ENCODE peak calls at places on chromosomes 2 and 18, in four cellular contexts. D is NCI-H2029, H is activated T-cell treated with anti-CD3 and anti-CD28 coated beads for 24 hours, L is NCI-H1417. G is an unnamed sample.

GRCh38 chr2:170966648-170967396 is 37.8 kb downstream of the GORASP2 start:
- DNase-seq in D (no peak), H (no peak), L (no peak), G (no peak)

GRCh38 chr2:157229572-157229971 is 27.9 kb upstream of the GALNT5 start:
- DNase-seq in D (no peak), H (no peak), L (no peak), G (no peak)

GRCh38 chr18:46260016-46260878 is 156.1 kb downstream of the HAUS1 start:
- DNase-seq in D (no peak), H (no peak), L (no peak), G (no peak)

GRCh38 chr2:79393806-79394484 is 118.9 kb upstream of the CTNNA2 start:
- DNase-seq in D (no peak), H (no peak), L (peak), G (peak)

GRCh38 chr2:220076734-220077133 is 449.3 kb downstream of the SLC4A3 start:
- DNase-seq in D (no peak), H (no peak), L (peak), G (peak)

GRCh38 chr2:109702250-109702985 is 88.3 kb downstream of the SOWAHC start:
- DNase-seq in D (no peak), H (no peak), L (no peak), G (no peak)

GRCh38 chr18:51135361-51135760 is 62.1 kb downstream of the MEX3C start:
- DNase-seq in D (no peak), H (no peak), L (no peak), G (no peak)

GRCh38 chr2:181573140-181573736 is 83.7 kb downstream of the CERKL start:
- DNase-seq in D (no peak), H (no peak), L (no peak), G (no peak)

GRCh38 chr2:108541451-108541850 is 7.2 kb downstream of the LIMS1 start:
- DNase-seq in D (no peak), H (no peak), L (no peak), G (no peak)

GRCh38 chr2:202589582-202589949 is 45.2 kb upstream of the FAM117B start:
- DNase-seq in D (no peak), H (no peak), L (no peak), G (no peak)

GRCh38 chr2:29844713-29845320 is 76.6 kb downstream of the ALK start:
- DNase-seq in D (no peak), H (no peak), L (no peak), G (no peak)

GRCh38 chr2:64467463-64467843 is 13.5 kb downstream of the LGALSL start:
- DNase-seq in D (no peak), H (no peak), L (no peak), G (no peak)

GRCh38 chr2:37020887-37021796 is 54.8 kb upstream of the STRN start:
- DNase-seq in D (no peak), H (no peak), L (no peak), G (no peak)

GRCh38 chr2:147632193-147632592 is 212.6 kb upstream of the ACVR2A start:
- DNase-seq in D (no peak), H (no peak), L (no peak), G (no peak)

GRCh38 chr2:129877795-129878775 is 101.4 kb upstream of the RAB6C start:
- DNase-seq in D (peak), H (no peak), L (peak), G (peak)

GRCh38 chr18:11689031-11689971 is at the start of gene GNAL:
- DNase-seq in D (peak), H (peak), L (peak), G (peak)

GRCh38 chr2:79619976-79620375 is 107.1 kb downstream of the CTNNA2 start:
- DNase-seq in D (no peak), H (no peak), L (no peak), G (no peak)

GRCh38 chr2:96890726-96891385 is 21.0 kb upstream of the SEMA4C start:
- DNase-seq in D (no peak), H (no peak), L (no peak), G (no peak)

GRCh38 chr2:83650897-83651296 is 808.2 kb downstream of the SUCLG1 start:
- DNase-seq in D (peak), H (no peak), L (no peak), G (no peak)

GRCh38 chr2:182951948-182952663 is 85.7 kb upstream of the FRZB start:
- DNase-seq in D (no peak), H (no peak), L (no peak), G (no peak)

GRCh38 chr2:144834954-144835633 is 315.2 kb upstream of the ZEB2 start:
- DNase-seq in D (no peak), H (no peak), L (no peak), G (no peak)

GRCh38 chr2:85468704-85469349 is 50.3 kb downstream of the SH2D6 start:
- DNase-seq in D (no peak), H (no peak), L (no peak), G (peak)

GRCh38 chr2:96108578-96109561 is 7.5 kb downstream of the ADRA2B start:
- DNase-seq in D (no peak), H (no peak), L (no peak), G (no peak)